ENCODE peak calls at places on chromosomes 16 and 17, in four cellular contexts. G is OCI-LY7, I is thyroid gland, O is suprapubic skin. L is an unnamed sample.

GRCh38 chr17:9865585-9865984 is 39.5 kb downstream of the RCVRN start:
- DNase-seq in I (no peak), O (no peak), G (no peak), L (no peak)

GRCh38 chr17:45197555-45198334 is 23.9 kb upstream of the FMNL1 start:
- DNase-seq in I (peak; percentile 94), G (peak; percentile 89), O (peak; percentile 95), L (peak; percentile 95)

GRCh38 chr17:46758614-46759013 is 59.9 kb downstream of the WNT3 start:
- DNase-seq in G (no peak), O (no peak), I (no peak), L (no peak)

GRCh38 chr17:62625870-62626200 is 1.6 kb upstream of the MRC2 start:
- DNase-seq in G (no peak), O (no peak), I (no peak), L (no peak)

GRCh38 chr17:35778641-35779196 is 16.7 kb downstream of the MMP28 start:
- DNase-seq in G (no peak), O (no peak), I (no peak), L (no peak)

GRCh38 chr17:57868007-57868774 is 18.3 kb upstream of the MRPS23 start:
- DNase-seq in O (peak; percentile 89), I (no peak), G (peak; percentile 85), L (peak; percentile 93)

GRCh38 chr16:21338537-21339268 is 60.6 kb upstream of the CRYM start:
- DNase-seq in O (no peak), I (no peak), G (no peak), L (no peak)

GRCh38 chr17:16417896-16418683 is 2.7 kb downstream of the TRPV2 start:
- DNase-seq in I (peak; percentile 49), O (no peak), G (no peak), L (no peak)

GRCh38 chr16:84059946-84060901 is 17.6 kb upstream of the SLC38A8 start:
- DNase-seq in O (no peak), I (no peak), G (no peak), L (peak; percentile 28)

GRCh38 chr17:61384384-61385090 is 15.1 kb upstream of the TBX2 start:
- DNase-seq in G (no peak), O (no peak), I (no peak), L (no peak)

DNA sequence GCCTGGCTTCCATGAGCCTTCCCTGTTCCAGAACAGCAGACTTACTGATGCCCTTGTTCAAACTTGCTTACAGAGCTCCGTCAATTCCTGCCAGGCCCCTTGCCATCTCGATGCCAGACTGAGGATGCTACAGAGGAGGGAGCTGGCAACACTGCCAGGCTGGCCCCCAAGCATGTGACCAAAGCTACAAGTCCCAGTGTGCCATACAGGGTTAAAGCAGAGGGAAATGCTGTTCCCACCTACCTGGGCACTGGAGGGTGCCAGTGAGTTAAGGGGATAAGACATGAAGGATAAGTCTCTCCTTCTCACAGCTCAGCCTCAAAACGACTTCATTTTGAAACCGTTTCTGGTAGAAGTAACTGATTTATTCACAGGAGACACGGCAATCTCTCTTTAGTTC is 33.5 kb upstream of the SREBF1 start:
- DNase-seq in O (no peak), G (peak; percentile 12), I (no peak), L (no peak)
- TF ChIP-seq CTCF in O (no peak), G (peak; percentile 54), I (no peak), L (no peak)

GRCh38 chr17:8155341-8156173 is 3.4 kb upstream of the PER1 start:
- DNase-seq in I (peak; percentile 81), O (peak; percentile 76), G (no peak), L (peak; percentile 60)

GRCh38 chr17:8158267-8159031 is 4.3 kb downstream of the VAMP2 start:
- DNase-seq in G (peak; percentile 86), I (peak; percentile 96), O (peak; percentile 96), L (peak; percentile 96)

GRCh38 chr17:8154608-8155152 is 2.5 kb upstream of the PER1 start:
- DNase-seq in I (no peak), G (no peak), O (peak; percentile 74), L (no peak)

GRCh38 chr17:8153957-8154607 is 1.9 kb upstream of the PER1 start:
- DNase-seq in I (peak; percentile 100), O (peak; percentile 100), G (peak; percentile 65), L (peak; percentile 100)

DNA sequence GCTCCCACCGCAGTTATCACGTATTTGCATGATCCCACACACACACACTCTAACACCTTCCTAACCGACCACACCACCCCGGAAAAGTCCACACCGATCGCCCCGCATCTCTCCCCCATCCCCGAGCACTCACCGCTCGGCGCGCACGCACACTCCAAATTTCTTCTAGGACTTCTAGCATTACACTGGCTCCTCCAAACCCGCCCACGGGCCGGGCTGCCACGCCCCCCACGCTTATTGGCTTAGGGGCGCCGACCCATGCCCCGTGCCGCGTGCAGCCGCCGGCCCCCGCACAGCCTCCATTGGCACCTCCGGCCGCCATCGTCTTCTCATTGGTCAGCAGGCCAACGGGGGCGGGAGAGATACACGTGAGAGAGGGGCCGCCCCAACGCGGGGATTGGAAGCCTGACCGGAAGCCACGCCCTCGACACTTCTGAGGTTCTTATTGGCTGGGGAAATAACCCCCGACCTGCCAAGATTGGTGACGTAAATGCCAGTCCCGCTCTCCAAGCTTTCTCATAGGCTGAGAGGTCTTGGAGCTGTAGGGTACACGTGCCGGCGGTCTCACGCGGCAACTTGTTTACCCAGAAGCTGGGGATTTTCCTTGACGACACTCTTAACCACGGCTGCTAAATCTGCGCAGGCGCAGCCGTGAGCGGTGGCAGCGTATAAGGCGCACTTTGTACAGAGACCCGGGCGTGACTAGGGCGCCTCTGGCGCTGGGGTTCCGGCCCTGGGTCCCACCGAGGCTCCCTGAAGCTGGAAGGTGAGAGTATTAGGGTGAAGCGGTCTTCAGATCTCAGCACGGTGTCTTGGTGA is 4.2 kb upstream of the PER1 start:
- DNase-seq in O (peak; percentile 100), G (peak; percentile 100), I (peak; percentile 100), L (peak; percentile 100)
- H3K4me1 ChIP-seq in O (peaks cover 55% of the 10 kb centered on the region), G (peaks cover 60% of the 10 kb centered on the region), I (peaks cover 30% of the 10 kb centered on the region), L (peaks cover 31% of the 10 kb centered on the region)

GRCh38 chr16:49533436-49533835 is 159.8 kb downstream of the C16orf78 start:
- DNase-seq in O (no peak), I (no peak), G (no peak), L (no peak)

GRCh38 chr16:49532873-49533272 is 159.3 kb downstream of the C16orf78 start:
- DNase-seq in G (no peak), I (no peak), O (no peak), L (no peak)

GRCh38 chr16:49537924-49538455 is 164.4 kb downstream of the C16orf78 start:
- DNase-seq in I (no peak), G (no peak), O (no peak), L (no peak)

GRCh38 chr16:49532243-49532870 is 158.8 kb downstream of the C16orf78 start:
- DNase-seq in I (no peak), G (no peak), O (no peak), L (no peak)

DNA sequence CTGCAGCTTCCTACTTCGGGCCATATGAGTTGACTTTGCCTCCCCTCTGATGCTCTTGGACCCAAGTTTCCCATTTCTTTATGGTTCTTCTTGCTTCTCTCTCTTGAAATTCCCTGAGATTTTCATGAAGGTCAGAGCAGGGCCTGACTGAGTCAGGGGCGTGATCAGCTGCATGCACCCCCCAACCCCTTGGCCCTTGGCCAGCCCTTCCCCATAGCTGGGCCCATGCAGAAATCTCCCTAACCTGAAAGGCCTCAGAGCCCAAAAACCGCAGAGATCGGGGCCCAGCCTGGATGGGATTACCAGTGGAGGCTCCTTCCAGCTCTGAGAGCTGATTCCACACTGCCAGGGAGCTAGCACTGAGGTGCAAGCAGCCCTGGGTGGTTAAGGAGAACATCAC is 161.3 kb downstream of the C16orf78 start:
- DNase-seq in I (no peak), O (no peak), G (no peak), L (no peak)
- TF ChIP-seq CTCF in I (no peak), O (no peak), G (no peak), L (no peak)

DNA sequence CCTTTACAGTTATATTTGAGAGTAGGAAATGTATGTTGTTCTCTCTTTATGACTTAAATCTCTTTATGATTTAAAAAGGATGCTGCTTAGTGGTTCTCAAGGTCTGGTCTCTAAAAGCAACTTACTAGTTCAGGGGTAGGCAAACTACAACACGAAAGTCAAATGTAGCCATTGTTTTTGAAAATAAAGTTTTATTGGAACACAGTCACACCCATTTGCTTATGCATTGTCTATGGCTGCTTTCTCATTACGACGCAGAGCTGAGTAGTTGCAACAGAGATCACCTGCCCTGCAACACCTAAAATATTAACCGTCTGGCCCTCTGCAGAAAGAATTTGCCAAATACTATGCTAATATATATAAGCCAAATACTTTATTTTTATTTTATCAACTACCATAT is 58.2 kb downstream of the HELZ start:
- DNase-seq in O (no peak), I (no peak), G (no peak), L (no peak)
- H3K4me1 ChIP-seq in O (no peaks in the 10 kb centered on the region), I (no peaks in the 10 kb centered on the region), G (no peaks in the 10 kb centered on the region), L (no peaks in the 10 kb centered on the region)

GRCh38 chr17:79859676-79860615 is 20.7 kb upstream of the CBX4 start:
- DNase-seq in G (no peak), I (no peak), O (no peak), L (no peak)
- TF ChIP-seq CTCF in G (no peak), I (no peak), O (no peak), L (no peak)

DNA sequence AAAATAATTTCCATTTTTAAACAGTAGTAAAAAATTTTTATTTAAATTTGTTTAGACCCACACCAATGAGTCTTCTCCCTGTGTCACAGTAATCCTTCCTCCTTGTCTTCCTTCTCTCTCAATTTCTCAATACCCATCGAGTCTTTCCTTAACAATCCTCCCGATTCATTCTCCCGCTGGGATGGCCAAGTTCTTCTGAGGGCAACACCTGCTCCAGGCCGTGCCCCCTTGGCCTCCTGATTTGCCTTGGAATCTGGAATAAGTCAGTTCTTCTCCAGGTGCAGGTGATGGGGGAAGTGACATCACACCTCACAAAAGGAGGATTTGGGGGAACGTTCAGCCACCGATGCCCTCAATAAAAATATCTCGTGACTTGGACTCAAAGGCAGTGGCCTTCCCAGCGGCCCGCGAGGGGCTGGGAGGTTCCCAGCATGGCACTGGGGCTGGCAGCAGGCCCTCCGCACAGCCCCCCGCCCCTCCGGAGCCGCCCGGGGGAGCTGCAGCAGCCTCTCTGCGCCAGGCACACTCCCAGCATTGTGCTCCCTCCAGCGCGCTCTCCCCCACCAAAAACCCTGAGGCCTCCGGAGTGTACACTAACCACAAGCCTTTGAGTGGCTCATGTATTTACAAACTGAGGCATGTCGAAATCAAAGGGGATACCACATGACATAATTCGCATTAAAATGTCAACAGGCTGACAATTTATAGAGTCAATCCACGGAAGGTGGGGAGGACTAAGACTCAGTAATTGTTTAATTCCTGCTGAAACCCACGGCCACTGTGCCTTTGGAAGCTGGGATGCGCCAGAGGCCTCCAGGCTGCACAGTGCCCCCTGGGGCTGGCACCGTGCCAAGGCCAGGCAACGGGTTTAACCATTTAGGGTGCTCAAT is 120.5 kb downstream of the ZFHX3 start:
- DNase-seq in G (no peak), O (peak; percentile 75), I (no peak), L (peak; percentile 66)
- H3K4me1 ChIP-seq in G (no peaks in the 10 kb centered on the region), O (peaks cover 44% of the 10 kb centered on the region), I (peaks cover 23% of the 10 kb centered on the region), L (peaks cover 36% of the 10 kb centered on the region)

L was measured in psoas muscle.